ENCODE peak calls at places on chromosomes 1 and 21, in seven cellular contexts. X, F, J, U, B, S and Y are unnamed samples.

GRCh38 chr1:94527447-94528031 is 14.0 kb downstream of the F3 start:
- DNase-seq in J (peak), X (peak), B (no peak), U (no peak), F (peak), S (no peak), Y (no peak)

GRCh38 chr21:39715804-39716397 is 29.1 kb upstream of the IGSF5 start:
- DNase-seq in B (peak), J (peak), X (peak), U (peak), S (peak), F (peak), Y (no peak)

GRCh38 chr1:21287905-21288514 is 2.3 kb downstream of the ECE1 start:
- DNase-seq in X (no peak), U (no peak), F (no peak), B (no peak), S (no peak), J (no peak), Y (no peak)

GRCh38 chr1:26861286-26861701 is 1.7 kb upstream of the SFN start:
- DNase-seq in B (peak), F (peak), S (no peak), J (peak), X (peak), U (no peak), Y (no peak)

GRCh38 chr1:44851308-44851707 is 8.3 kb upstream of the PTCH2 start:
- DNase-seq in U (no peak), F (no peak), X (no peak), J (no peak), B (no peak), S (no peak), Y (no peak)

GRCh38 chr1:25914074-25914995 is 8.1 kb upstream of the STMN1 start:
- DNase-seq in U (no peak), S (no peak), B (no peak), J (no peak), X (no peak), F (peak), Y (no peak)

GRCh38 chr21:14115646-14116045 is 95.1 kb downstream of the LIPI start:
- DNase-seq in J (no peak), U (no peak), X (no peak), B (no peak), S (no peak), F (no peak), Y (no peak)

GRCh38 chr1:52920791-52921291 is 699 bp downstream of the ECHDC2 start:
- DNase-seq in F (no peak), S (peak), B (no peak), U (no peak), J (peak), X (no peak), Y (peak)

GRCh38 chr1:226372885-226373284 is 35.0 kb downstream of the PARP1 start:
- DNase-seq in B (no peak), X (no peak), U (no peak), F (no peak), J (no peak), S (peak), Y (no peak)

GRCh38 chr1:9894115-9894514 is 16.0 kb downstream of the CTNNBIP1 start:
- DNase-seq in S (no peak), J (no peak), U (no peak), X (no peak), B (no peak), F (no peak), Y (no peak)
- TF ChIP-seq CTCF in S (no peak), J (no peak), U (no peak), X (no peak), B (no peak), F (no peak), Y (no peak)

DNA sequence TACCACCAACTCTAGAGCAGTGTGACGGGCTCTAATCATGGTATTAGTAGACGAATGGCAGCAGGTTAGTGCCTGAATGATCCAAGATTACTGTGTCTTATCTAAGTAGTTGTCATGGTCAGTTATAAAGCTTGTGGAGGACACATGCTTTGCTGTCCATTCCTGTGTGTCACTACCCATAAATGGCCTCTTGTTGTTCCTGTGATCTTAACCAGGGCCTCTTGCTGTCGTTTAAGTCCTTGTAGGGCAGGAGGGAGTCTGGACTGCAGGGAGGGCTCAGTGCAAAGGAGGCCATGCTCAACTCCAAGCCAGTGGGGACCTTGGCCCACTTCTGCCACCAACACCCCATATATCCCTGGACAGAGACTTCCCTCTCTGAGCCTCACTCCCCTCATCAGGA is 130.5 kb downstream of the EPHB2 start:
- DNase-seq in U (no peak), B (no peak), S (no peak), X (no peak), F (no peak), J (no peak), Y (no peak)
- TF ChIP-seq CTCF in U (no peak), B (no peak), S (no peak), X (no peak), F (no peak), J (no peak), Y (no peak)

DNA sequence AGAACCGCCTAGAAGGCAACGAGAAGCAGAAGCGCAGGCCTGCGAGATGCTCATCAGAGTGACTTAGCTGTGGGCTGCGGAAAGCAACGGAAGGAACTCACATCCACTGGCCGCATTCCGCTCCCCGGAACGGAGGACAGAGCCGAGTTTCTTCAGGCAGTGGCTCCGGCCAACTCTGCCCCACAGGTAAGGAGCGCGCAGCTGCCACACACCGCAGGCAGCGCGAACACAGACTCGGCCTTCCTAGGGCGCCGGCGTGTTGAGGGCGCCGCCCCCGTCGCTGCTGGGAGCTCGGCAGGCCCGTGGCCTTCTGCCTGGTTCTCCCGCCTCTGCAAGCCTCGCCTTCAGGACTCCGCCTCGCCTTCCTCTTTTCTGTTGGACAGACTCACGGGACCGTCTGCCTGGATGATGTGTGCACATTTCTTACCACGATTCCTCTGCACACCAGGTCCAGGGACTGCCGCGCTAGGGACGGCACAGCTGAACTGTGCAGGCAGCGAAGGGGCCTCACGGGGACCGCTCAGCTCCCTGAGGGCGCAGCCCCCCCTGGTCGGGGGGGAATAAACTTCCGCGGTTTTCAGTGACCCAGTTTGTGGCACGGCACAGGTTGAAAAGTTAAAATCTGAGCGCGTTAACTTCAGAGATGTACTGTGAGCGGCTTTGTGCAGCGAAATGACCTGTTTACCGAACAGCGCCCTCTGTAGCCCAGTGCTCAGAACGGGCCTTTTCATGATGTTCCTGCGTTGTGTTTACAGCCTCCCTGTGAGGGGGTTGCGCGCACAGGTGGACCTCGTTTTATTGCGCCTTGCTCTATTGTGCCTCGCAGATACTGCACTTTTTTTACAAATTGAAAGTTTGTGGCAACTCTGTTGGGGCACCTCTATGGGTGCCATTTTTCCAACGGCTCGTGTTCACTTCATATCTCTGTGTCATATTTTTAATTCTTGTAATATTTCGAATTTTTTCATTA is 15.8 kb downstream of the TCP10L start:
- DNase-seq in U (peak), F (peak), X (peak), J (peak), B (peak), S (peak), Y (peak)
- TF ChIP-seq CTCF in U (peak), F (peak), X (peak), J (peak), B (peak), S (peak), Y (peak)

DNA sequence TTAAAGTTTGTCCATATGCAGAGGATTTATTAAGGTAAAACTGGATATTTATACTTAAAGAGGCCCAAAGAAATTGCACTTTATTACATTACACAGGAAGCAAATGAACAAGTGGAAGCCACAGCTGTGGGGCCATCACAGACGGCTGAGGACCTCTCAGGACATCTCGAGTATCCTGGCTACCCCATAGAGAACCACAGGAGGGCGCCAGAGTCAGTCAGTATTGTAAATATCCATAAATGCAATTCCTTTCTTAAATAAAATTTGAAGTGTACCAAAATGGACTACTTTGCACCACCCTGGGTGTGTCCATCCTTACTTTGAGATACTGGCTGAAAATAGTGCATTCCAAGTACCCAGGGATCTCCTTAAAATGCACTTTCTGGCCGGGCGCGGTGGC is 257.2 kb downstream of the MRPL39 start:
- DNase-seq in B (no peak), J (peak), X (peak), U (no peak), F (peak), S (no peak), Y (no peak)
- TF ChIP-seq CTCF in B (no peak), J (peak), X (peak), U (peak), F (peak), S (no peak), Y (peak)

GRCh38 chr1:244860914-244861610 is 3.3 kb downstream of the HNRNPU start:
- DNase-seq in U (no peak), F (no peak), B (no peak), S (no peak), X (no peak), J (no peak), Y (no peak)

GRCh38 chr1:244857761-244858160 is 6.6 kb downstream of the HNRNPU start:
- DNase-seq in B (no peak), S (no peak), J (no peak), F (no peak), U (no peak), X (no peak), Y (no peak)

GRCh38 chr1:244861683-244862082 is 2.7 kb downstream of the HNRNPU start:
- DNase-seq in F (no peak), B (no peak), X (no peak), U (no peak), J (no peak), S (no peak), Y (no peak)

GRCh38 chr1:244860078-244860477 is 4.3 kb downstream of the HNRNPU start:
- DNase-seq in F (no peak), S (no peak), X (no peak), U (no peak), B (no peak), J (no peak), Y (no peak)

GRCh38 chr1:244858357-244858756 is 6.0 kb downstream of the HNRNPU start:
- DNase-seq in B (no peak), U (no peak), S (no peak), X (no peak), F (no peak), J (no peak), Y (no peak)
- TF ChIP-seq CTCF in B (no peak), U (no peak), S (no peak), X (no peak), F (no peak), J (no peak), Y (no peak)